ENCODE peak calls at places on chromosomes 1 and 21, in seven cellular contexts. One of them, this sample, is unnamed.

GRCh38 chr1:203650012-203650836 is 23.6 kb downstream of the ATP2B4 start:
- DNase-seq in activated CD4-positive, alpha-beta T cell treated with anti-CD3 and anti-CD28 coated beads, Interleukin-2, amount 50 U/mL, for 24 hours: no peak
- DNase-seq in activated CD8-positive, alpha-beta memory T cell treated with anti-CD3 and anti-CD28 coated beads for 48 hours: peak
- DNase-seq in globus pallidus: no peak
- DNase-seq in MV-4-11: no peak
- DNase-seq in heart left ventricle: peak
- DNase-seq in HT-29: peak
- DNase-seq in this sample: no peak

GRCh38 chr1:227234998-227235405 is 83.3 kb downstream of the CDC42BPA start:
- DNase-seq in activated CD4-positive, alpha-beta T cell treated with anti-CD3 and anti-CD28 coated beads, Interleukin-2, amount 50 U/mL, for 24 hours: no peak
- DNase-seq in activated CD8-positive, alpha-beta memory T cell treated with anti-CD3 and anti-CD28 coated beads for 48 hours: no peak
- DNase-seq in globus pallidus: peak
- DNase-seq in MV-4-11: peak
- DNase-seq in heart left ventricle: no peak
- DNase-seq in HT-29: peak
- DNase-seq in this sample: peak

GRCh38 chr1:19044975-19045831 is 88.7 kb upstream of the IFFO2 start:
- DNase-seq in activated CD4-positive, alpha-beta T cell treated with anti-CD3 and anti-CD28 coated beads, Interleukin-2, amount 50 U/mL, for 24 hours: no peak
- DNase-seq in activated CD8-positive, alpha-beta memory T cell treated with anti-CD3 and anti-CD28 coated beads for 48 hours: no peak
- DNase-seq in globus pallidus: peak
- DNase-seq in MV-4-11: no peak
- DNase-seq in heart left ventricle: no peak
- DNase-seq in HT-29: no peak
- DNase-seq in this sample: no peak

GRCh38 chr1:34460193-34460592 is 283.5 kb downstream of the C1orf94 start:
- DNase-seq in activated CD4-positive, alpha-beta T cell treated with anti-CD3 and anti-CD28 coated beads, Interleukin-2, amount 50 U/mL, for 24 hours: peak
- DNase-seq in activated CD8-positive, alpha-beta memory T cell treated with anti-CD3 and anti-CD28 coated beads for 48 hours: peak
- DNase-seq in globus pallidus: peak
- DNase-seq in MV-4-11: no peak
- DNase-seq in heart left ventricle: no peak
- DNase-seq in HT-29: peak
- DNase-seq in this sample: peak

GRCh38 chr21:29586696-29587095 is 288.0 kb downstream of the BACH1 start:
- DNase-seq in activated CD4-positive, alpha-beta T cell treated with anti-CD3 and anti-CD28 coated beads, Interleukin-2, amount 50 U/mL, for 24 hours: no peak
- DNase-seq in activated CD8-positive, alpha-beta memory T cell treated with anti-CD3 and anti-CD28 coated beads for 48 hours: no peak
- DNase-seq in globus pallidus: no peak
- DNase-seq in MV-4-11: no peak
- DNase-seq in heart left ventricle: no peak
- DNase-seq in HT-29: no peak
- DNase-seq in this sample: no peak

GRCh38 chr1:162661336-162661735 is 29.1 kb downstream of the DDR2 start:
- DNase-seq in activated CD4-positive, alpha-beta T cell treated with anti-CD3 and anti-CD28 coated beads, Interleukin-2, amount 50 U/mL, for 24 hours: no peak
- DNase-seq in activated CD8-positive, alpha-beta memory T cell treated with anti-CD3 and anti-CD28 coated beads for 48 hours: no peak
- DNase-seq in globus pallidus: no peak
- DNase-seq in MV-4-11: no peak
- DNase-seq in heart left ventricle: no peak
- DNase-seq in HT-29: no peak
- DNase-seq in this sample: no peak

GRCh38 chr1:40308036-40308727 is 8.9 kb downstream of the COL9A2 start:
- DNase-seq in activated CD4-positive, alpha-beta T cell treated with anti-CD3 and anti-CD28 coated beads, Interleukin-2, amount 50 U/mL, for 24 hours: no peak
- DNase-seq in activated CD8-positive, alpha-beta memory T cell treated with anti-CD3 and anti-CD28 coated beads for 48 hours: no peak
- DNase-seq in globus pallidus: peak
- DNase-seq in MV-4-11: no peak
- DNase-seq in heart left ventricle: peak
- DNase-seq in HT-29: no peak
- DNase-seq in this sample: no peak

GRCh38 chr1:156320560-156320959 is 17.5 kb downstream of the CCT3 start:
- DNase-seq in activated CD4-positive, alpha-beta T cell treated with anti-CD3 and anti-CD28 coated beads, Interleukin-2, amount 50 U/mL, for 24 hours: no peak
- DNase-seq in activated CD8-positive, alpha-beta memory T cell treated with anti-CD3 and anti-CD28 coated beads for 48 hours: no peak
- DNase-seq in globus pallidus: no peak
- DNase-seq in MV-4-11: no peak
- DNase-seq in heart left ventricle: no peak
- DNase-seq in HT-29: no peak
- DNase-seq in this sample: no peak

GRCh38 chr1:246417152-246417812 is 89.8 kb downstream of the SMYD3 start:
- DNase-seq in activated CD4-positive, alpha-beta T cell treated with anti-CD3 and anti-CD28 coated beads, Interleukin-2, amount 50 U/mL, for 24 hours: no peak
- DNase-seq in activated CD8-positive, alpha-beta memory T cell treated with anti-CD3 and anti-CD28 coated beads for 48 hours: no peak
- DNase-seq in globus pallidus: no peak
- DNase-seq in MV-4-11: no peak
- DNase-seq in heart left ventricle: no peak
- DNase-seq in HT-29: no peak
- DNase-seq in this sample: no peak

GRCh38 chr1:204870165-204870912 is at the start of gene NFASC:
- DNase-seq in activated CD4-positive, alpha-beta T cell treated with anti-CD3 and anti-CD28 coated beads, Interleukin-2, amount 50 U/mL, for 24 hours: no peak
- DNase-seq in activated CD8-positive, alpha-beta memory T cell treated with anti-CD3 and anti-CD28 coated beads for 48 hours: no peak
- DNase-seq in globus pallidus: peak
- DNase-seq in MV-4-11: no peak
- DNase-seq in heart left ventricle: peak
- DNase-seq in HT-29: no peak
- DNase-seq in this sample: no peak

GRCh38 chr1:59480188-59480888 is 183.4 kb downstream of the FGGY start:
- DNase-seq in activated CD4-positive, alpha-beta T cell treated with anti-CD3 and anti-CD28 coated beads, Interleukin-2, amount 50 U/mL, for 24 hours: no peak
- DNase-seq in activated CD8-positive, alpha-beta memory T cell treated with anti-CD3 and anti-CD28 coated beads for 48 hours: no peak
- DNase-seq in globus pallidus: no peak
- DNase-seq in MV-4-11: no peak
- DNase-seq in heart left ventricle: no peak
- DNase-seq in HT-29: no peak
- DNase-seq in this sample: no peak

GRCh38 chr1:114286960-114287359 is 133.3 kb upstream of the SYT6 start:
- DNase-seq in activated CD4-positive, alpha-beta T cell treated with anti-CD3 and anti-CD28 coated beads, Interleukin-2, amount 50 U/mL, for 24 hours: no peak
- DNase-seq in activated CD8-positive, alpha-beta memory T cell treated with anti-CD3 and anti-CD28 coated beads for 48 hours: no peak
- DNase-seq in globus pallidus: no peak
- DNase-seq in MV-4-11: no peak
- DNase-seq in heart left ventricle: no peak
- DNase-seq in HT-29: no peak
- DNase-seq in this sample: no peak

GRCh38 chr1:21436488-21437340 is 3.2 kb upstream of the NBPF3 start:
- DNase-seq in activated CD4-positive, alpha-beta T cell treated with anti-CD3 and anti-CD28 coated beads, Interleukin-2, amount 50 U/mL, for 24 hours: no peak
- DNase-seq in activated CD8-positive, alpha-beta memory T cell treated with anti-CD3 and anti-CD28 coated beads for 48 hours: no peak
- DNase-seq in globus pallidus: no peak
- DNase-seq in MV-4-11: no peak
- DNase-seq in heart left ventricle: no peak
- DNase-seq in HT-29: no peak
- DNase-seq in this sample: no peak

GRCh38 chr1:245578751-245579150 is 424.0 kb downstream of the KIF26B start:
- DNase-seq in activated CD4-positive, alpha-beta T cell treated with anti-CD3 and anti-CD28 coated beads, Interleukin-2, amount 50 U/mL, for 24 hours: no peak
- DNase-seq in activated CD8-positive, alpha-beta memory T cell treated with anti-CD3 and anti-CD28 coated beads for 48 hours: no peak
- DNase-seq in globus pallidus: no peak
- DNase-seq in MV-4-11: no peak
- DNase-seq in heart left ventricle: no peak
- DNase-seq in HT-29: no peak
- DNase-seq in this sample: no peak

GRCh38 chr1:147722114-147722513 is 38.3 kb downstream of the GJA5 start:
- DNase-seq in activated CD4-positive, alpha-beta T cell treated with anti-CD3 and anti-CD28 coated beads, Interleukin-2, amount 50 U/mL, for 24 hours: no peak
- DNase-seq in activated CD8-positive, alpha-beta memory T cell treated with anti-CD3 and anti-CD28 coated beads for 48 hours: no peak
- DNase-seq in globus pallidus: no peak
- DNase-seq in MV-4-11: no peak
- DNase-seq in heart left ventricle: no peak
- DNase-seq in HT-29: no peak
- DNase-seq in this sample: no peak